ENCODE peak calls at places on chromosomes 7 and 10, in six cellular contexts. X, K, G, N, I and U are unnamed samples.
A peak's percentile ranks its signal among the peaks of the same experiment; 100 is the strongest.

GRCh38 chr7:81632418-81632817 is 137.4 kb downstream of the HGF start:
- DNase-seq in X (no peak), K (no peak), G (no peak), N (no peak), I (no peak), U (no peak)

GRCh38 chr10:8063128-8063908 is 8.8 kb downstream of the GATA3 start:
- DNase-seq in X (no peak), K (no peak), G (no peak), N (no peak), I (no peak), U (no peak)

GRCh38 chr7:150357771-150358427 is 10.7 kb upstream of the REPIN1 start:
- DNase-seq in X (no peak), K (no peak), G (no peak), N (no peak), I (no peak), U (no peak)

GRCh38 chr10:24824124-24824523 is 100.4 kb upstream of the ARHGAP21 start:
- DNase-seq in X (no peak), K (no peak), G (no peak), N (no peak), I (no peak), U (no peak)

GRCh38 chr7:151069841-151070572 is 10.6 kb downstream of the FASTK start:
- DNase-seq in X (no peak), K (no peak), G (no peak), N (no peak), I (no peak), U (no peak)

GRCh38 chr7:14048889-14049288 is 59.4 kb upstream of the ETV1 start:
- DNase-seq in X (no peak), K (no peak), G (no peak), N (no peak), I (no peak), U (no peak)

GRCh38 chr10:95653895-95654294 is 2.6 kb downstream of the ALDH18A1 start:
- DNase-seq in X (no peak), K (no peak), G (no peak), N (no peak), I (no peak), U (no peak)

GRCh38 chr7:103632972-103633371 is 187.0 kb upstream of the SLC26A5 start:
- DNase-seq in X (no peak), K (no peak), G (no peak), N (no peak), I (no peak), U (no peak)

GRCh38 chr10:132429281-132430230 is 32.6 kb downstream of the PWWP2B start:
- DNase-seq in X (no peak), K (no peak), G (no peak), N (no peak), I (no peak), U (no peak)

GRCh38 chr10:58512470-58513188 is at the start of gene BICC1:
- DNase-seq in X (no peak), K (no peak), G (peak; percentile 32), N (no peak), I (peak; percentile 21), U (no peak)

GRCh38 chr7:73557397-73558257 is at the start of gene BCL7B:
- DNase-seq in X (peak; percentile 71), K (peak; percentile 32), G (peak; percentile 89), N (peak; percentile 45), I (peak; percentile 98), U (peak; percentile 89)

GRCh38 chr10:119896937-119897336 is 4.4 kb downstream of the SEC23IP start:
- DNase-seq in X (no peak), K (no peak), G (no peak), N (no peak), I (no peak), U (no peak)

GRCh38 chr7:111741811-111742240 is 179.5 kb upstream of the IMMP2L start:
- DNase-seq in X (no peak), K (peak; percentile 75), G (no peak), N (no peak), I (peak; percentile 64), U (peak; percentile 17)

GRCh38 chr7:78734626-78735025 is 718.8 kb downstream of the MAGI2 start:
- DNase-seq in X (no peak), K (no peak), G (no peak), N (no peak), I (no peak), U (no peak)

GRCh38 chr7:31258391-31258790 is 82.1 kb downstream of the NEUROD6 start:
- DNase-seq in X (no peak), K (no peak), G (no peak), N (no peak), I (no peak), U (no peak)

GRCh38 chr7:73739387-73739767 is 775 bp upstream of the ABHD11 start:
- DNase-seq in X (no peak), K (no peak), G (no peak), N (no peak), I (no peak), U (no peak)

GRCh38 chr10:130621231-130621775 is 485.1 kb downstream of the GLRX3 start:
- DNase-seq in X (no peak), K (no peak), G (no peak), N (no peak), I (no peak), U (no peak)

GRCh38 chr7:34075976-34076375 is 170.6 kb downstream of the BMPER start:
- DNase-seq in X (no peak), K (no peak), G (no peak), N (no peak), I (no peak), U (no peak)

GRCh38 chr7:92268921-92269320 is 23.1 kb downstream of the ANKIB1 start:
- DNase-seq in X (no peak), K (no peak), G (no peak), N (no peak), I (no peak), U (no peak)

GRCh38 chr10:116113721-116114501 is 159.1 kb downstream of the GFRA1 start:
- DNase-seq in X (no peak), K (no peak), G (no peak), N (peak; percentile 60), I (no peak), U (no peak)

GRCh38 chr7:129845178-129845971 is 107.4 kb downstream of the UBE2H start:
- DNase-seq in X (no peak), K (peak; percentile 65), G (no peak), N (no peak), I (no peak), U (no peak)

GRCh38 chr7:20541615-20542349 is 73.7 kb upstream of the ABCB5 start:
- DNase-seq in X (no peak), K (no peak), G (no peak), N (no peak), I (no peak), U (no peak)

GRCh38 chr7:55366461-55367138 is 1.5 kb downstream of the LANCL2 start:
- DNase-seq in X (no peak), K (no peak), G (no peak), N (no peak), I (no peak), U (no peak)

GRCh38 chr7:100827330-100828226 is at the start of gene EPHB4:
- DNase-seq in X (no peak), K (peak; percentile 77), G (peak; percentile 40), N (peak; percentile 69), I (no peak), U (no peak)

GRCh38 chr10:114515515-114515914 is 111.2 kb upstream of the AFAP1L2 start:
- DNase-seq in X (no peak), K (no peak), G (no peak), N (no peak), I (no peak), U (no peak)

GRCh38 chr7:101941481-101942383 is 124.3 kb downstream of the CUX1 start:
- DNase-seq in X (no peak), K (peak; percentile 74), G (no peak), N (peak; percentile 56), I (no peak), U (no peak)

GRCh38 chr7:102279537-102280400 is 6.9 kb upstream of the SH2B2 start:
- DNase-seq in X (peak; percentile 33), K (peak; percentile 27), G (peak; percentile 74), N (no peak), I (peak; percentile 81), U (peak; percentile 60)

GRCh38 chr10:45239642-45240041 is 75.8 kb downstream of the OR13A1 start:
- DNase-seq in X (no peak), K (no peak), G (no peak), N (peak; percentile 11), I (no peak), U (no peak)

GRCh38 chr7:134084488-134085144 is 42.5 kb upstream of the LRGUK start:
- DNase-seq in X (no peak), K (no peak), G (no peak), N (no peak), I (peak; percentile 16), U (no peak)

GRCh38 chr7:158730383-158731055 is 25.9 kb upstream of the NCAPG2 start:
- DNase-seq in X (no peak), K (no peak), G (no peak), N (no peak), I (no peak), U (no peak)

GRCh38 chr7:93601363-93601762 is 26.8 kb upstream of the CALCR start:
- DNase-seq in X (no peak), K (no peak), G (no peak), N (no peak), I (no peak), U (no peak)

GRCh38 chr10:101002456-101002855 is 2.8 kb downstream of the LZTS2 start:
- DNase-seq in X (no peak), K (no peak), G (no peak), N (no peak), I (no peak), U (no peak)